ENCODE peak calls at places on chromosomes 11 and 22, in six cellular contexts. One of them, this sample, is unnamed.
A peak's percentile ranks its signal among the peaks of the same experiment; 100 is the strongest.

GRCh38 chr11:103947566-103947919 is 88.9 kb upstream of the DDI1 start:
- DNase-seq in COR-L47: no peak
- DNase-seq in CD8-positive, alpha-beta memory T cell: no peak
- DNase-seq in fibroblast of lung: peak; percentile 87
- DNase-seq in HCEC 1CT: peak; percentile 72
- DNase-seq in activated CD4-positive, alpha-beta T cell treated with anti-CD3 and anti-CD28 coated beads, Interleukin-2, amount 50 U/mL, for 48 hours: no peak
- DNase-seq in this sample: peak; percentile 24

GRCh38 chr11:16789061-16789415 is 50.6 kb downstream of the C11orf58 start:
- DNase-seq in COR-L47: no peak
- DNase-seq in CD8-positive, alpha-beta memory T cell: no peak
- DNase-seq in fibroblast of lung: no peak
- DNase-seq in HCEC 1CT: no peak
- DNase-seq in activated CD4-positive, alpha-beta T cell treated with anti-CD3 and anti-CD28 coated beads, Interleukin-2, amount 50 U/mL, for 48 hours: no peak
- DNase-seq in this sample: no peak

GRCh38 chr11:115552773-115553438 is 48.7 kb upstream of the CADM1 start:
- DNase-seq in COR-L47: no peak
- DNase-seq in CD8-positive, alpha-beta memory T cell: no peak
- DNase-seq in fibroblast of lung: no peak
- DNase-seq in HCEC 1CT: no peak
- DNase-seq in activated CD4-positive, alpha-beta T cell treated with anti-CD3 and anti-CD28 coated beads, Interleukin-2, amount 50 U/mL, for 48 hours: no peak
- DNase-seq in this sample: no peak

GRCh38 chr11:35629914-35630313 is 11.7 kb downstream of the FJX1 start:
- DNase-seq in COR-L47: no peak
- DNase-seq in CD8-positive, alpha-beta memory T cell: no peak
- DNase-seq in fibroblast of lung: peak; percentile 100
- DNase-seq in HCEC 1CT: peak; percentile 99
- DNase-seq in activated CD4-positive, alpha-beta T cell treated with anti-CD3 and anti-CD28 coated beads, Interleukin-2, amount 50 U/mL, for 48 hours: no peak
- DNase-seq in this sample: peak; percentile 96

GRCh38 chr11:4370166-4370565 is 2.0 kb upstream of the OR52B4 start:
- DNase-seq in COR-L47: no peak
- DNase-seq in CD8-positive, alpha-beta memory T cell: no peak
- DNase-seq in fibroblast of lung: no peak
- DNase-seq in HCEC 1CT: no peak
- DNase-seq in activated CD4-positive, alpha-beta T cell treated with anti-CD3 and anti-CD28 coated beads, Interleukin-2, amount 50 U/mL, for 48 hours: no peak
- DNase-seq in this sample: no peak

GRCh38 chr11:133895551-133895950 is 50.2 kb upstream of the SPATA19 start:
- DNase-seq in COR-L47: no peak
- DNase-seq in CD8-positive, alpha-beta memory T cell: no peak
- DNase-seq in fibroblast of lung: no peak
- DNase-seq in HCEC 1CT: no peak
- DNase-seq in activated CD4-positive, alpha-beta T cell treated with anti-CD3 and anti-CD28 coated beads, Interleukin-2, amount 50 U/mL, for 48 hours: no peak
- DNase-seq in this sample: no peak

GRCh38 chr22:45919504-45920286 is 57.3 kb downstream of the WNT7B start:
- DNase-seq in COR-L47: no peak
- DNase-seq in CD8-positive, alpha-beta memory T cell: no peak
- DNase-seq in fibroblast of lung: no peak
- DNase-seq in HCEC 1CT: no peak
- DNase-seq in activated CD4-positive, alpha-beta T cell treated with anti-CD3 and anti-CD28 coated beads, Interleukin-2, amount 50 U/mL, for 48 hours: no peak
- DNase-seq in this sample: no peak

GRCh38 chr11:110948112-110948511 is 235.9 kb upstream of the ARHGAP20 start:
- DNase-seq in COR-L47: no peak
- DNase-seq in CD8-positive, alpha-beta memory T cell: no peak
- DNase-seq in fibroblast of lung: peak; percentile 31
- DNase-seq in HCEC 1CT: peak; percentile 51
- DNase-seq in activated CD4-positive, alpha-beta T cell treated with anti-CD3 and anti-CD28 coated beads, Interleukin-2, amount 50 U/mL, for 48 hours: no peak
- DNase-seq in this sample: no peak

GRCh38 chr22:24037851-24038765 is 27.0 kb downstream of the CABIN1 start:
- DNase-seq in COR-L47: no peak
- DNase-seq in CD8-positive, alpha-beta memory T cell: no peak
- DNase-seq in fibroblast of lung: no peak
- DNase-seq in HCEC 1CT: no peak
- DNase-seq in activated CD4-positive, alpha-beta T cell treated with anti-CD3 and anti-CD28 coated beads, Interleukin-2, amount 50 U/mL, for 48 hours: no peak
- DNase-seq in this sample: no peak

GRCh38 chr11:45374632-45375031 is 88.5 kb upstream of the SYT13 start:
- DNase-seq in COR-L47: no peak
- DNase-seq in CD8-positive, alpha-beta memory T cell: no peak
- DNase-seq in fibroblast of lung: no peak
- DNase-seq in HCEC 1CT: no peak
- DNase-seq in activated CD4-positive, alpha-beta T cell treated with anti-CD3 and anti-CD28 coated beads, Interleukin-2, amount 50 U/mL, for 48 hours: no peak
- DNase-seq in this sample: peak; percentile 14

GRCh38 chr11:111344032-111344431 is 35.0 kb downstream of the POU2AF1 start:
- DNase-seq in COR-L47: no peak
- DNase-seq in CD8-positive, alpha-beta memory T cell: no peak
- DNase-seq in fibroblast of lung: peak; percentile 70
- DNase-seq in HCEC 1CT: peak; percentile 78
- DNase-seq in activated CD4-positive, alpha-beta T cell treated with anti-CD3 and anti-CD28 coated beads, Interleukin-2, amount 50 U/mL, for 48 hours: no peak
- DNase-seq in this sample: peak; percentile 21

GRCh38 chr11:45290586-45290985 is 4.4 kb upstream of the SYT13 start:
- DNase-seq in COR-L47: no peak
- DNase-seq in CD8-positive, alpha-beta memory T cell: no peak
- DNase-seq in fibroblast of lung: no peak
- DNase-seq in HCEC 1CT: no peak
- DNase-seq in activated CD4-positive, alpha-beta T cell treated with anti-CD3 and anti-CD28 coated beads, Interleukin-2, amount 50 U/mL, for 48 hours: no peak
- DNase-seq in this sample: no peak

GRCh38 chr22:45207981-45208664 is 32.6 kb downstream of the KIAA0930 start:
- DNase-seq in COR-L47: no peak
- DNase-seq in CD8-positive, alpha-beta memory T cell: no peak
- DNase-seq in fibroblast of lung: peak; percentile 79
- DNase-seq in HCEC 1CT: peak; percentile 59
- DNase-seq in activated CD4-positive, alpha-beta T cell treated with anti-CD3 and anti-CD28 coated beads, Interleukin-2, amount 50 U/mL, for 48 hours: no peak
- DNase-seq in this sample: peak; percentile 41

GRCh38 chr11:68066742-68067141 is 27.9 kb downstream of the TCIRG1 start:
- DNase-seq in COR-L47: no peak
- DNase-seq in CD8-positive, alpha-beta memory T cell: no peak
- DNase-seq in fibroblast of lung: peak; percentile 40
- DNase-seq in HCEC 1CT: no peak
- DNase-seq in activated CD4-positive, alpha-beta T cell treated with anti-CD3 and anti-CD28 coated beads, Interleukin-2, amount 50 U/mL, for 48 hours: no peak
- DNase-seq in this sample: peak; percentile 90

GRCh38 chr11:3635641-3636375 is 6.0 kb downstream of the ART5 start:
- DNase-seq in COR-L47: no peak
- DNase-seq in CD8-positive, alpha-beta memory T cell: no peak
- DNase-seq in fibroblast of lung: no peak
- DNase-seq in HCEC 1CT: no peak
- DNase-seq in activated CD4-positive, alpha-beta T cell treated with anti-CD3 and anti-CD28 coated beads, Interleukin-2, amount 50 U/mL, for 48 hours: no peak
- DNase-seq in this sample: no peak

GRCh38 chr11:56932572-56933235 is 56.0 kb upstream of the OR5AK2 start:
- DNase-seq in COR-L47: no peak
- DNase-seq in CD8-positive, alpha-beta memory T cell: no peak
- DNase-seq in fibroblast of lung: peak; percentile 84
- DNase-seq in HCEC 1CT: peak; percentile 36
- DNase-seq in activated CD4-positive, alpha-beta T cell treated with anti-CD3 and anti-CD28 coated beads, Interleukin-2, amount 50 U/mL, for 48 hours: no peak
- DNase-seq in this sample: peak; percentile 60

GRCh38 chr11:108115495-108116140 is 5.7 kb upstream of the ACAT1 start:
- DNase-seq in COR-L47: no peak
- DNase-seq in CD8-positive, alpha-beta memory T cell: no peak
- DNase-seq in fibroblast of lung: peak; percentile 87
- DNase-seq in HCEC 1CT: peak; percentile 84
- DNase-seq in activated CD4-positive, alpha-beta T cell treated with anti-CD3 and anti-CD28 coated beads, Interleukin-2, amount 50 U/mL, for 48 hours: no peak
- DNase-seq in this sample: peak; percentile 96

GRCh38 chr22:40237788-40238424 is 60.2 kb downstream of the TNRC6B start:
- DNase-seq in COR-L47: no peak
- DNase-seq in CD8-positive, alpha-beta memory T cell: no peak
- DNase-seq in fibroblast of lung: no peak
- DNase-seq in HCEC 1CT: no peak
- DNase-seq in activated CD4-positive, alpha-beta T cell treated with anti-CD3 and anti-CD28 coated beads, Interleukin-2, amount 50 U/mL, for 48 hours: no peak
- DNase-seq in this sample: no peak

GRCh38 chr22:42725606-42726355 is 5.1 kb upstream of the A4GALT start:
- DNase-seq in COR-L47: no peak
- DNase-seq in CD8-positive, alpha-beta memory T cell: no peak
- DNase-seq in fibroblast of lung: no peak
- DNase-seq in HCEC 1CT: no peak
- DNase-seq in activated CD4-positive, alpha-beta T cell treated with anti-CD3 and anti-CD28 coated beads, Interleukin-2, amount 50 U/mL, for 48 hours: no peak
- DNase-seq in this sample: peak; percentile 20

GRCh38 chr11:35615911-35616900 is 2.1 kb upstream of the FJX1 start:
- DNase-seq in COR-L47: peak; percentile 38
- DNase-seq in CD8-positive, alpha-beta memory T cell: no peak
- DNase-seq in fibroblast of lung: peak; percentile 59
- DNase-seq in HCEC 1CT: peak; percentile 74
- DNase-seq in activated CD4-positive, alpha-beta T cell treated with anti-CD3 and anti-CD28 coated beads, Interleukin-2, amount 50 U/mL, for 48 hours: no peak
- DNase-seq in this sample: peak; percentile 77

GRCh38 chr22:41446057-41446501 is 522 bp downstream of the TOB2 start:
- DNase-seq in COR-L47: no peak
- DNase-seq in CD8-positive, alpha-beta memory T cell: peak; percentile 5
- DNase-seq in fibroblast of lung: no peak
- DNase-seq in HCEC 1CT: peak; percentile 13
- DNase-seq in activated CD4-positive, alpha-beta T cell treated with anti-CD3 and anti-CD28 coated beads, Interleukin-2, amount 50 U/mL, for 48 hours: peak; percentile 24
- DNase-seq in this sample: peak; percentile 44

GRCh38 chr11:59801981-59802638 is 8.5 kb downstream of the MRPL16 start:
- DNase-seq in COR-L47: no peak
- DNase-seq in CD8-positive, alpha-beta memory T cell: no peak
- DNase-seq in fibroblast of lung: peak; percentile 43
- DNase-seq in HCEC 1CT: peak; percentile 37
- DNase-seq in activated CD4-positive, alpha-beta T cell treated with anti-CD3 and anti-CD28 coated beads, Interleukin-2, amount 50 U/mL, for 48 hours: no peak
- DNase-seq in this sample: no peak

GRCh38 chr11:18650859-18651557 is 16.9 kb upstream of the SPTY2D1 start:
- DNase-seq in COR-L47: peak; percentile 20
- DNase-seq in CD8-positive, alpha-beta memory T cell: peak; percentile 32
- DNase-seq in fibroblast of lung: peak; percentile 18
- DNase-seq in HCEC 1CT: peak; percentile 45
- DNase-seq in activated CD4-positive, alpha-beta T cell treated with anti-CD3 and anti-CD28 coated beads, Interleukin-2, amount 50 U/mL, for 48 hours: peak; percentile 39
- DNase-seq in this sample: peak; percentile 31

GRCh38 chr11:22558638-22559037 is 67.0 kb downstream of the FANCF start:
- DNase-seq in COR-L47: no peak
- DNase-seq in CD8-positive, alpha-beta memory T cell: no peak
- DNase-seq in fibroblast of lung: peak; percentile 54
- DNase-seq in HCEC 1CT: peak; percentile 7
- DNase-seq in activated CD4-positive, alpha-beta T cell treated with anti-CD3 and anti-CD28 coated beads, Interleukin-2, amount 50 U/mL, for 48 hours: no peak
- DNase-seq in this sample: peak; percentile 55

GRCh38 chr11:58832246-58832645 is 12.3 kb downstream of the GLYATL2 start:
- DNase-seq in COR-L47: no peak
- DNase-seq in CD8-positive, alpha-beta memory T cell: no peak
- DNase-seq in fibroblast of lung: peak; percentile 44
- DNase-seq in HCEC 1CT: peak; percentile 22
- DNase-seq in activated CD4-positive, alpha-beta T cell treated with anti-CD3 and anti-CD28 coated beads, Interleukin-2, amount 50 U/mL, for 48 hours: no peak
- DNase-seq in this sample: no peak

GRCh38 chr11:120259988-120260565 is 20.1 kb downstream of the POU2F3 start:
- DNase-seq in COR-L47: no peak
- DNase-seq in CD8-positive, alpha-beta memory T cell: no peak
- DNase-seq in fibroblast of lung: no peak
- DNase-seq in HCEC 1CT: no peak
- DNase-seq in activated CD4-positive, alpha-beta T cell treated with anti-CD3 and anti-CD28 coated beads, Interleukin-2, amount 50 U/mL, for 48 hours: no peak
- DNase-seq in this sample: no peak